ENCODE peak calls at places on chromosomes 5 and 9, in nine cellular contexts. G is breast epithelium; M is adrenal gland; H is CD8-positive, alpha-beta T cell; U is AG04450; A is heart left ventricle; K is colonic mucosa; J is upper lobe of right lung; D is fibroblast of pulmonary artery. T is an unnamed sample.

GRCh38 chr9:84898188-84898587 is 228.7 kb downstream of the NTRK2 start:
- DNase-seq in G (no peak), D (no peak), A (no peak), U (no peak), K (no peak), J (no peak), H (no peak), M (no peak), T (no peak)

GRCh38 chr5:145294321-145294720 is 540.8 kb downstream of the PRELID2 start:
- DNase-seq in K (no peak), H (no peak), D (peak; percentile 38), U (no peak), M (no peak), G (no peak), J (no peak), A (no peak), T (no peak)

GRCh38 chr5:108386345-108387061 is 4.6 kb upstream of the FBXL17 start:
- DNase-seq in A (no peak), D (peak; percentile 27), U (no peak), H (no peak), J (no peak), M (no peak), K (no peak), G (no peak), T (no peak)

GRCh38 chr5:78929833-78930232 is 55.3 kb downstream of the ARSB start:
- DNase-seq in M (no peak), D (no peak), K (no peak), J (no peak), U (no peak), H (no peak), G (no peak), A (no peak), T (no peak)

GRCh38 chr5:16907270-16907669 is 28.8 kb downstream of the MYO10 start:
- DNase-seq in M (no peak), U (no peak), A (no peak), G (no peak), D (no peak), J (no peak), K (no peak), H (no peak), T (no peak)

GRCh38 chr9:130234340-130235260 is 31.0 kb upstream of the HMCN2 start:
- DNase-seq in M (no peak), U (no peak), A (no peak), K (no peak), H (no peak), J (no peak), D (peak; percentile 17), G (no peak), T (no peak)

GRCh38 chr9:99905833-99906402 is 536 bp upstream of the STX17 start:
- DNase-seq in A (no peak), U (no peak), M (peak; percentile 20), D (peak; percentile 9), G (no peak), H (no peak), J (no peak), K (peak; percentile 25), T (no peak)

GRCh38 chr9:100028201-100028784 is 70.5 kb downstream of the ERP44 start:
- DNase-seq in D (peak; percentile 86), G (no peak), A (peak; percentile 66), U (peak; percentile 49), J (no peak), H (peak; percentile 72), K (peak; percentile 72), M (peak; percentile 74), T (peak; percentile 44)

GRCh38 chr9:128098017-128098935 is 29.3 kb downstream of the PTGES2 start:
- DNase-seq in A (peak; percentile 97), H (peak; percentile 64), M (peak; percentile 99), G (peak; percentile 96), D (peak; percentile 98), U (peak; percentile 93), J (peak; percentile 95), K (peak; percentile 96), T (peak; percentile 97)

GRCh38 chr9:92350129-92350739 is 24.5 kb downstream of the CENPP start:
- DNase-seq in D (peak; percentile 62), U (no peak), M (no peak), A (no peak), H (no peak), J (no peak), G (no peak), K (no peak), T (no peak)

GRCh38 chr5:151093476-151093889 is 12.6 kb upstream of the TNIP1 start:
- DNase-seq in U (no peak), M (no peak), J (no peak), D (peak; percentile 96), G (no peak), K (no peak), H (no peak), A (no peak), T (peak; percentile 89)

GRCh38 chr5:103111458-103111857 is 8.5 kb downstream of the GIN1 start:
- DNase-seq in M (no peak), D (no peak), G (no peak), J (no peak), U (no peak), K (no peak), H (no peak), A (no peak), T (no peak)

GRCh38 chr5:132459031-132459982 is 31.3 kb downstream of the IRF1 start:
- DNase-seq in H (no peak), M (no peak), D (peak; percentile 54), A (no peak), U (no peak), K (no peak), G (no peak), J (peak; percentile 76), T (peak; percentile 42)

GRCh38 chr9:21995652-21996275 is 1.2 kb downstream of the CDKN2B-AS1 start:
- DNase-seq in H (peak; percentile 51), K (peak; percentile 55), J (peak; percentile 80), A (peak; percentile 55), M (peak; percentile 62), U (no peak), G (no peak), D (peak; percentile 64), T (no peak)

GRCh38 chr5:4196744-4197646 is 601.4 kb downstream of the IRX1 start:
- DNase-seq in J (no peak), H (no peak), A (peak; percentile 49), K (no peak), M (no peak), D (peak; percentile 10), U (no peak), G (no peak), T (no peak)

GRCh38 chr5:8907168-8907868 is 638.6 kb downstream of the SEMA5A start:
- DNase-seq in K (no peak), M (no peak), G (no peak), U (peak; percentile 32), J (no peak), H (no peak), A (no peak), D (peak; percentile 36), T (peak; percentile 34)

GRCh38 chr9:77290373-77290772 is 113.0 kb downstream of the VPS13A start:
- DNase-seq in J (no peak), M (no peak), G (no peak), U (no peak), K (no peak), D (peak; percentile 20), A (no peak), H (no peak), T (no peak)

DNA sequence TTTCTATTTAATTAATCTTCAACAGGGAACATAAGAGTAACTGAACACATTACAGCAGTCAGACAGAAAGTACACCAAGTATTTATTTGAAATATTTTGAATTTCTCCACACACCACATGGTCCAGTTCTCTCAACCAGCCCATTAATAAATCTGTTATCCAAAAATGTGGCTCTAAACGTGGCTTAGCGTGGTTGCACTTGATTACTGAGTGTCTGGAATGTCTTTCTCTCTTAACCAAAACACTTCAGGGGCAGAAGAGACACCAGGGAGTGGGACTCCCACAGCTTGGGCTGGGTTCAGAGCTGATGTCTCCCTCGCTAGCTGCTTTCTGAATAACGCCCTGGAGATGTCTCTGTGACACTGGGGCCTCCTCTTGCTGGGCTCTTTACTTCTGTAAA is 52.6 kb upstream of the FANCC start:
- DNase-seq in U (no peak), J (no peak), G (no peak), D (no peak), M (no peak), K (no peak), H (no peak), A (no peak), T (no peak)
- TF ChIP-seq CTCF in U (no peak), J (no peak), G (no peak), D (no peak), M (no peak), K (no peak), H (no peak), A (no peak), T (no peak)

DNA sequence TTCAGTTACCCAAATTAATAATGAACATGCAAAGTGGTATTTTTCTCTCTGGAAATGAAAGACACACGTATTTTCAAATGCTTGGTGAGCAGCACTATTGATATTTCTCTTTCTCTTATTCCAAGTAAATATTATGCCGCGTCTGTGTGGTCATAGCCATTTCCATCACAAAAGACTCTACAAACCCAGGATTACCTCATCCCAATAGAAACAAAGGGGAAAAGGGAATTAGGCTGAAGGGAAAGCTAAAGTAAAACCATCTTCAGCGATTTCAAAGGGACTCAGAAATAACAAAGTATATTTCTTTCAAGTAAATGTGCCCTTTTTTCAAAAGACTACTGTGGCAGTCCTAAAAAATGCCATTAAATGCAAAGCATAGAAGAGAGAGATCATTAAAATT is 62.0 kb upstream of the FST start:
- DNase-seq in D (peak; percentile 31), U (no peak), G (no peak), H (no peak), K (no peak), A (no peak), M (no peak), J (no peak), T (no peak)
- H3K4me3 ChIP-seq in D (no peak overlapping the region), U (no peak overlapping the region), G (no peak overlapping the region), H (no peak overlapping the region), K (no peak overlapping the region), A (no peak overlapping the region), M (no peak overlapping the region), J (no peak overlapping the region), T (no peak overlapping the region)

DNA sequence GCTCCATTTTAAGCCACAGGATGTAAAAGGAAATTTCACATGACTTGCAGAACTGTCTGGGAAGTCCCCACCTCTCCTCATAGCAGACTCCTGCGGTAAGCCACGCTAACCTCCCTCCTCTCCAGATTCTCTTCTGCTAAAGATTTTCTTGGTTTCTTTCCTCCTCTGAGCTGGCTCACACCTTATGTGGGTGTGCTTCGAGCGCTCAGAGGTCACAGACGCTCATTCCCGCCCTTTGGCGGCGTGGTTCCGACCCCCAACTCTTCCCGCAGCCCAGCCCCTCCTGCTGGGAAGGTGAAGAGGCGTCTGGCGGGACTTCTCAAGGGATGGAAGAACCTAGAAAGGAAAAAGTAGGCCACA is 32.9 kb upstream of the CDK20 start:
- DNase-seq in G (no peak), M (no peak), U (no peak), H (no peak), A (no peak), J (no peak), K (no peak), D (no peak), T (no peak)
- TF ChIP-seq CTCF in G (no peak), M (no peak), U (no peak), H (no peak), A (no peak), J (no peak), K (no peak), D (no peak), T (no peak)

DNA sequence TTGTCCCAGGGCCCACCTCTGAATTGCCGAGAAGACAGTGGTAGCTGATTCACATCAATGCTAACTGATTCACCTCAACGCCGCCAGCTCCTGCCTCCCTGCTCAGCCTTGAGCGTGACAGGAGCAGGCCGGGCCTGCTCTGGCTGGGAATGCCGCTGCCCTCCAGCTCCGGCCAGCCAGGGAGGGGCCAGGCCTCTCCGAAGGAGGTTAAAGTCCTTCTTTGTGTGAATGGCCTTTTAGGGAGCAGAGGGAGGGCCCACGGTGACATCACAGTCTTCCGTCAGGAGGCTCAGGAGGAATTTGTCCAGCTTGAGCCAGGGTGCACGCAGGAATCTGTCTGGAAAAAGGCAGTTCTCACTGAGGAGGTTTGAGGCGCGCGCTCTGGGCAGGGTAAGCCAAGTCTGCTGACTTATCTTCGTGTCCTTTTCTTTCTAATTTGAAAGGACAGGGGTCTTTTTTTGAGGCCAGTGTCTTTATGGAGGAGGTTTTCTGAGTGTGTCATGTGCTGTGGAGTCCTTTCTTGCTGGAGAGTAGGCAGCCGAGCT is 82.7 kb downstream of the C9orf152 start:
- DNase-seq in A (peak; percentile 94), U (peak; percentile 89), D (peak; percentile 99), J (peak; percentile 84), K (peak; percentile 94), G (peak; percentile 52), H (no peak), M (peak; percentile 88), T (peak; percentile 78)
- H3K4me3 ChIP-seq in A (peak overlapping the region; percentile 50), U (peak overlapping the region; percentile 50), D (peak overlapping the region; percentile 60), J (peak overlapping the region; percentile 28), K (peak overlapping the region; percentile 13), G (no peak overlapping the region), H (no peak overlapping the region), M (no peak overlapping the region), T (no peak overlapping the region)